ENCODE peak calls at places on chromosome 11, in eight cellular contexts. One of them, this sample, is unnamed.

GRCh38 chr11:64131657-64132387 is 34.1 kb downstream of the MACROD1 start:
- DNase-seq in stimulated activated CD4-positive, alpha-beta T cell treated with anti-CD3 and anti-CD28 coated beads, Interleukin-15, amount 100 ng/mL, for 24 hours: no peak
- DNase-seq in colonic mucosa: no peak
- DNase-seq in GM20000: no peak
- DNase-seq in GM04504: no peak
- DNase-seq in epithelial cell of esophagus: no peak
- DNase-seq in HL-60: no peak
- DNase-seq in glutamatergic neuron: no peak
- DNase-seq in this sample: no peak

GRCh38 chr11:130634981-130635473 is 186.6 kb downstream of the ADAMTS15 start:
- DNase-seq in glutamatergic neuron: no peak
- DNase-seq in colonic mucosa: no peak
- DNase-seq in HL-60: no peak
- DNase-seq in GM04504: peak
- DNase-seq in GM20000: no peak
- DNase-seq in stimulated activated CD4-positive, alpha-beta T cell treated with anti-CD3 and anti-CD28 coated beads, Interleukin-15, amount 100 ng/mL, for 24 hours: peak
- DNase-seq in epithelial cell of esophagus: peak
- DNase-seq in this sample: peak

GRCh38 chr11:112321521-112322172 is 61.0 kb upstream of the PLET1 start:
- DNase-seq in HL-60: peak
- DNase-seq in epithelial cell of esophagus: peak
- DNase-seq in colonic mucosa: peak
- DNase-seq in stimulated activated CD4-positive, alpha-beta T cell treated with anti-CD3 and anti-CD28 coated beads, Interleukin-15, amount 100 ng/mL, for 24 hours: no peak
- DNase-seq in GM20000: no peak
- DNase-seq in GM04504: peak
- DNase-seq in glutamatergic neuron: no peak
- DNase-seq in this sample: peak

GRCh38 chr11:93694586-93694985 is 33.1 kb downstream of the CEP295 start:
- DNase-seq in epithelial cell of esophagus: no peak
- DNase-seq in GM04504: peak
- DNase-seq in colonic mucosa: no peak
- DNase-seq in stimulated activated CD4-positive, alpha-beta T cell treated with anti-CD3 and anti-CD28 coated beads, Interleukin-15, amount 100 ng/mL, for 24 hours: no peak
- DNase-seq in GM20000: no peak
- DNase-seq in HL-60: no peak
- DNase-seq in glutamatergic neuron: no peak
- DNase-seq in this sample: no peak

GRCh38 chr11:62665630-62666258 is 632 bp downstream of the CSKMT start:
- DNase-seq in GM04504: no peak
- DNase-seq in colonic mucosa: peak
- DNase-seq in epithelial cell of esophagus: peak
- DNase-seq in glutamatergic neuron: peak
- DNase-seq in stimulated activated CD4-positive, alpha-beta T cell treated with anti-CD3 and anti-CD28 coated beads, Interleukin-15, amount 100 ng/mL, for 24 hours: peak
- DNase-seq in HL-60: peak
- DNase-seq in GM20000: peak
- DNase-seq in this sample: no peak

GRCh38 chr11:11403763-11404725 is 51.0 kb upstream of the CSNK2A3 start:
- DNase-seq in colonic mucosa: no peak
- DNase-seq in HL-60: no peak
- DNase-seq in glutamatergic neuron: no peak
- DNase-seq in GM20000: no peak
- DNase-seq in GM04504: no peak
- DNase-seq in epithelial cell of esophagus: peak
- DNase-seq in stimulated activated CD4-positive, alpha-beta T cell treated with anti-CD3 and anti-CD28 coated beads, Interleukin-15, amount 100 ng/mL, for 24 hours: no peak
- DNase-seq in this sample: peak

GRCh38 chr11:126354631-126355323 is 709 bp upstream of the ST3GAL4 start:
- DNase-seq in stimulated activated CD4-positive, alpha-beta T cell treated with anti-CD3 and anti-CD28 coated beads, Interleukin-15, amount 100 ng/mL, for 24 hours: no peak
- DNase-seq in GM04504: no peak
- DNase-seq in GM20000: peak
- DNase-seq in HL-60: no peak
- DNase-seq in epithelial cell of esophagus: no peak
- DNase-seq in glutamatergic neuron: no peak
- DNase-seq in colonic mucosa: no peak
- DNase-seq in this sample: no peak

GRCh38 chr11:111765320-111765983 is 737 bp downstream of the PPP2R1B start:
- DNase-seq in colonic mucosa: no peak
- DNase-seq in stimulated activated CD4-positive, alpha-beta T cell treated with anti-CD3 and anti-CD28 coated beads, Interleukin-15, amount 100 ng/mL, for 24 hours: no peak
- DNase-seq in epithelial cell of esophagus: peak
- DNase-seq in HL-60: peak
- DNase-seq in glutamatergic neuron: peak
- DNase-seq in GM04504: no peak
- DNase-seq in GM20000: peak
- DNase-seq in this sample: peak

GRCh38 chr11:95453616-95454118 is 222.7 kb upstream of the SESN3 start:
- DNase-seq in glutamatergic neuron: no peak
- DNase-seq in stimulated activated CD4-positive, alpha-beta T cell treated with anti-CD3 and anti-CD28 coated beads, Interleukin-15, amount 100 ng/mL, for 24 hours: no peak
- DNase-seq in GM04504: no peak
- DNase-seq in epithelial cell of esophagus: peak
- DNase-seq in colonic mucosa: no peak
- DNase-seq in GM20000: no peak
- DNase-seq in HL-60: no peak
- DNase-seq in this sample: peak

GRCh38 chr11:69186316-69187266 is 30.9 kb downstream of the SMIM38 start:
- DNase-seq in GM20000: no peak
- DNase-seq in colonic mucosa: no peak
- DNase-seq in GM04504: no peak
- DNase-seq in epithelial cell of esophagus: no peak
- DNase-seq in glutamatergic neuron: no peak
- DNase-seq in stimulated activated CD4-positive, alpha-beta T cell treated with anti-CD3 and anti-CD28 coated beads, Interleukin-15, amount 100 ng/mL, for 24 hours: no peak
- DNase-seq in HL-60: no peak
- DNase-seq in this sample: no peak

GRCh38 chr11:68560216-68560615 is 99.7 kb downstream of the PPP6R3 start:
- DNase-seq in GM04504: no peak
- DNase-seq in GM20000: no peak
- DNase-seq in glutamatergic neuron: no peak
- DNase-seq in colonic mucosa: no peak
- DNase-seq in epithelial cell of esophagus: no peak
- DNase-seq in stimulated activated CD4-positive, alpha-beta T cell treated with anti-CD3 and anti-CD28 coated beads, Interleukin-15, amount 100 ng/mL, for 24 hours: no peak
- DNase-seq in HL-60: no peak
- DNase-seq in this sample: no peak

GRCh38 chr11:125075242-125075625 is 12.1 kb downstream of the SLC37A2 start:
- DNase-seq in GM04504: no peak
- DNase-seq in stimulated activated CD4-positive, alpha-beta T cell treated with anti-CD3 and anti-CD28 coated beads, Interleukin-15, amount 100 ng/mL, for 24 hours: no peak
- DNase-seq in colonic mucosa: no peak
- DNase-seq in glutamatergic neuron: no peak
- DNase-seq in GM20000: no peak
- DNase-seq in HL-60: no peak
- DNase-seq in epithelial cell of esophagus: no peak
- DNase-seq in this sample: no peak

GRCh38 chr11:5600374-5600851 is 4.0 kb downstream of the TRIM6 start:
- DNase-seq in colonic mucosa: peak
- DNase-seq in GM20000: peak
- DNase-seq in stimulated activated CD4-positive, alpha-beta T cell treated with anti-CD3 and anti-CD28 coated beads, Interleukin-15, amount 100 ng/mL, for 24 hours: peak
- DNase-seq in glutamatergic neuron: peak
- DNase-seq in GM04504: no peak
- DNase-seq in epithelial cell of esophagus: peak
- DNase-seq in HL-60: peak
- DNase-seq in this sample: peak

GRCh38 chr11:94769897-94770296 is 1.7 kb downstream of the AMOTL1 start:
- DNase-seq in HL-60: no peak
- DNase-seq in colonic mucosa: no peak
- DNase-seq in epithelial cell of esophagus: no peak
- DNase-seq in stimulated activated CD4-positive, alpha-beta T cell treated with anti-CD3 and anti-CD28 coated beads, Interleukin-15, amount 100 ng/mL, for 24 hours: no peak
- DNase-seq in glutamatergic neuron: no peak
- DNase-seq in GM20000: no peak
- DNase-seq in GM04504: no peak
- DNase-seq in this sample: no peak